ENCODE peak calls at places on chromosome 16, in eight cellular contexts. One of them, this sample, is unnamed.

GRCh38 chr16:4702466-4702808 is 9.1 kb downstream of the NUDT16L1 start:
- DNase-seq in PC-3: no peak
- DNase-seq in cardiac muscle cell: no peak
- DNase-seq in AG09309: no peak
- DNase-seq in GM06990: no peak
- DNase-seq in HFF-Myc: no peak
- DNase-seq in fibroblast of lung: no peak
- DNase-seq in tibial nerve: no peak
- DNase-seq in this sample: no peak

GRCh38 chr16:23726710-23727109 is 13.7 kb upstream of the ERN2 start:
- DNase-seq in PC-3: no peak
- DNase-seq in cardiac muscle cell: no peak
- DNase-seq in AG09309: no peak
- DNase-seq in GM06990: no peak
- DNase-seq in HFF-Myc: no peak
- DNase-seq in fibroblast of lung: no peak
- DNase-seq in tibial nerve: no peak
- DNase-seq in this sample: no peak

GRCh38 chr16:67528870-67529638 is 425 bp downstream of the RIPOR1 start:
- DNase-seq in PC-3: peak; percentile 33
- DNase-seq in cardiac muscle cell: peak; percentile 37
- DNase-seq in AG09309: no peak
- DNase-seq in GM06990: no peak
- DNase-seq in HFF-Myc: no peak
- DNase-seq in fibroblast of lung: peak; percentile 29
- DNase-seq in tibial nerve: no peak
- DNase-seq in this sample: peak; percentile 48

GRCh38 chr16:85146532-85146797 is 34.2 kb upstream of the CIBAR2 start:
- DNase-seq in PC-3: no peak
- DNase-seq in cardiac muscle cell: no peak
- DNase-seq in AG09309: no peak
- DNase-seq in GM06990: no peak
- DNase-seq in HFF-Myc: no peak
- DNase-seq in fibroblast of lung: no peak
- DNase-seq in tibial nerve: no peak
- DNase-seq in this sample: no peak

GRCh38 chr16:81616321-81617020 is 162.6 kb upstream of the PLCG2 start:
- DNase-seq in PC-3: no peak
- DNase-seq in cardiac muscle cell: peak; percentile 78
- DNase-seq in AG09309: no peak
- DNase-seq in GM06990: peak; percentile 63
- DNase-seq in HFF-Myc: no peak
- DNase-seq in fibroblast of lung: peak; percentile 59
- DNase-seq in tibial nerve: no peak
- DNase-seq in this sample: peak; percentile 58

GRCh38 chr16:53504161-53504663 is 1.2 kb upstream of the AKTIP start:
- DNase-seq in PC-3: no peak
- DNase-seq in cardiac muscle cell: peak; percentile 27
- DNase-seq in AG09309: no peak
- DNase-seq in GM06990: peak; percentile 48
- DNase-seq in HFF-Myc: no peak
- DNase-seq in fibroblast of lung: peak; percentile 50
- DNase-seq in tibial nerve: no peak
- DNase-seq in this sample: peak; percentile 35

GRCh38 chr16:10992112-10992511 is 47.7 kb downstream of the CLEC16A start:
- DNase-seq in PC-3: no peak
- DNase-seq in cardiac muscle cell: no peak
- DNase-seq in AG09309: no peak
- DNase-seq in GM06990: no peak
- DNase-seq in HFF-Myc: no peak
- DNase-seq in fibroblast of lung: peak; percentile 94
- DNase-seq in tibial nerve: no peak
- DNase-seq in this sample: no peak

GRCh38 chr16:81493755-81494433 is 49.3 kb downstream of the CMIP start:
- DNase-seq in PC-3: peak; percentile 93
- DNase-seq in cardiac muscle cell: no peak
- DNase-seq in AG09309: no peak
- DNase-seq in GM06990: no peak
- DNase-seq in HFF-Myc: peak; percentile 57
- DNase-seq in fibroblast of lung: peak; percentile 76
- DNase-seq in tibial nerve: no peak
- DNase-seq in this sample: no peak

DNA sequence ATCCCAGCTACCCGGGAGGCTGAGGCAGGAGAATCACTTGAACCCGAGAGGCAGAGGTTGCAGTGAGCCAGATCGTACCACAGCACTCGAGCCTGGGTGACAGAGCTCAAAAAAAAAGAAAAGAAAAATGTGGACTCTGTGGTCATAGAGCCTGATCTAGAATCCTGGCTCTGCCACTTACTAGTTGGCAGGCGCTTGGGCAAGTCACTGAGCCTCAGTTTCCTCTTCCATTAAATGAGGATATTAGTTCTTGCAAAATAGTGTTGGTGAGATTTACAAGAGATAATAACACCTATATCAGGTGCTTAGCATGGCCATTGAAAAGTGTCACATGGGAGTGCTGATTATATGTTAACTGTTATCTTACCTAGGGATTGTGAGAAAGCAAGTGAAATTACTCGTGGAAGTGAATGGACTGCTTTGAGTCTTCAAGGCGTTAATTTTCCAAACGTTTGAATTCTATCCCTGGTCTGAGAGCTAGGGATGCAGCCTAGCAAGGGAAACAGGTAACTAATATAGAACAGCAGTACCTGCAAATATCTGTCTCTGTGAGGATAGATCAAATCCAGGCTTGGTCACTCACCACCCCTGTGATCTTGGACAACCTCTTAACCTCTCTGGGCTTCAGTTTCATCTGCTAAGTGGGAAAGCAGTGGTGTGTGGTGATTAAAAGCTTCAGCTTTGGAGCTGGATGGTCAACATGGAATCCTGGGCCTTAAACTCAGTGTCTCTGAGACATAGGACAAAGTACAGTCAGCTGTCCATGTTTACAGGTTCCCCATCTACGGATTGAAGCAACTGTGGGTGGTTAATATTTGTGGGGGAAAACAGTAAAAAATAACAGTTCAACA is 953 bp upstream of the NSMCE1 start:
- DNase-seq in PC-3: no peak
- DNase-seq in cardiac muscle cell: no peak
- DNase-seq in AG09309: no peak
- DNase-seq in GM06990: no peak
- DNase-seq in HFF-Myc: no peak
- DNase-seq in fibroblast of lung: no peak
- DNase-seq in tibial nerve: no peak
- DNase-seq in this sample: no peak
- TF ChIP-seq CTCF in PC-3: no peak
- TF ChIP-seq CTCF in cardiac muscle cell: no peak
- TF ChIP-seq CTCF in AG09309: no peak
- TF ChIP-seq CTCF in GM06990: no peak
- TF ChIP-seq CTCF in HFF-Myc: no peak
- TF ChIP-seq CTCF in fibroblast of lung: no peak
- TF ChIP-seq CTCF in tibial nerve: no peak
- TF ChIP-seq CTCF in this sample: no peak

GRCh38 chr16:28136751-28137434 is 73.4 kb upstream of the GSG1L start:
- DNase-seq in PC-3: no peak
- DNase-seq in cardiac muscle cell: no peak
- DNase-seq in AG09309: no peak
- DNase-seq in GM06990: no peak
- DNase-seq in HFF-Myc: no peak
- DNase-seq in fibroblast of lung: no peak
- DNase-seq in tibial nerve: no peak
- DNase-seq in this sample: peak; percentile 28
- H3K4me3 ChIP-seq in PC-3: no peak overlapping the region
- H3K4me3 ChIP-seq in cardiac muscle cell: no peak overlapping the region
- H3K4me3 ChIP-seq in AG09309: no peak overlapping the region
- H3K4me3 ChIP-seq in GM06990: no peak overlapping the region
- H3K4me3 ChIP-seq in HFF-Myc: no peak overlapping the region
- H3K4me3 ChIP-seq in fibroblast of lung: no peak overlapping the region
- H3K4me3 ChIP-seq in tibial nerve: no peak overlapping the region
- H3K4me3 ChIP-seq in this sample: no peak overlapping the region

GRCh38 chr16:82643136-82643535 is 16.4 kb downstream of the CDH13 start:
- DNase-seq in PC-3: no peak
- DNase-seq in cardiac muscle cell: no peak
- DNase-seq in AG09309: no peak
- DNase-seq in GM06990: no peak
- DNase-seq in HFF-Myc: no peak
- DNase-seq in fibroblast of lung: no peak
- DNase-seq in tibial nerve: no peak
- DNase-seq in this sample: no peak
- TF ChIP-seq CTCF in PC-3: no peak
- TF ChIP-seq CTCF in cardiac muscle cell: no peak
- TF ChIP-seq CTCF in AG09309: no peak
- TF ChIP-seq CTCF in GM06990: no peak
- TF ChIP-seq CTCF in HFF-Myc: no peak
- TF ChIP-seq CTCF in fibroblast of lung: no peak
- TF ChIP-seq CTCF in tibial nerve: no peak
- TF ChIP-seq CTCF in this sample: no peak

DNA sequence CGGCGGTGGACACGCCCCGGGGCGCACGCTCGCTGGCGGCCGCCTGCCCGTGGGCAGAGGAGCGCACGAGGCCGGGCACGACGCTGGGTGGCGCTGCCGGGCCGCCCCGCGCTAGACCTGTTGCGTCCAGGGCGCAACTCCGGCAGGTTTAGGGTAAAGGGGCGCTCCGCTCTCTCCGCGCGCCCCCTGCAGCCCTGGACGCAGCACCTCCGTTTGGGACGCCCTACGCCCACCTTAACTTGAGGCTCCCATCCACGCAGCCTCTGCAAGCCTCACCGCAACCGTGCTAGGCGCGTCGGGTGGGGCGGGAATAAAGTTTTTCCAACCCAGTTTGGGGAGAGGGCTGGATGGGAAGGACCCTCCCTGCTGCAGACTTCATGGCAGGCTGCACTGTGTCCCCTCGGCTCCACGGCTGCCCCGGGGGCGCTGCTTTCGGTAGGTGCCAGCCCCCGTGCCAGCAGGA is 299 bp upstream of the SYT17 start:
- DNase-seq in PC-3: peak; percentile 79
- DNase-seq in cardiac muscle cell: peak; percentile 79
- DNase-seq in AG09309: no peak
- DNase-seq in GM06990: peak; percentile 86
- DNase-seq in HFF-Myc: no peak
- DNase-seq in fibroblast of lung: peak; percentile 72
- DNase-seq in tibial nerve: no peak
- DNase-seq in this sample: peak; percentile 80
- H3K4me3 ChIP-seq in PC-3: peak overlapping the region; percentile 79
- H3K4me3 ChIP-seq in cardiac muscle cell: peak overlapping the region; percentile 52
- H3K4me3 ChIP-seq in AG09309: peak overlapping the region; percentile 6
- H3K4me3 ChIP-seq in GM06990: peak overlapping the region; percentile 37
- H3K4me3 ChIP-seq in HFF-Myc: peak overlapping the region; percentile 25
- H3K4me3 ChIP-seq in fibroblast of lung: peak overlapping the region; percentile 49
- H3K4me3 ChIP-seq in tibial nerve: peak overlapping the region; percentile 33
- H3K4me3 ChIP-seq in this sample: peak overlapping the region; percentile 52

GRCh38 chr16:88943131-88943664 is 33.8 kb downstream of the CBFA2T3 start:
- DNase-seq in PC-3: no peak
- DNase-seq in cardiac muscle cell: no peak
- DNase-seq in AG09309: no peak
- DNase-seq in GM06990: no peak
- DNase-seq in HFF-Myc: no peak
- DNase-seq in fibroblast of lung: no peak
- DNase-seq in tibial nerve: no peak
- DNase-seq in this sample: no peak

GRCh38 chr16:88941051-88941932 is 35.7 kb downstream of the CBFA2T3 start:
- DNase-seq in PC-3: no peak
- DNase-seq in cardiac muscle cell: peak; percentile 77
- DNase-seq in AG09309: no peak
- DNase-seq in GM06990: no peak
- DNase-seq in HFF-Myc: no peak
- DNase-seq in fibroblast of lung: no peak
- DNase-seq in tibial nerve: no peak
- DNase-seq in this sample: no peak

GRCh38 chr16:88943741-88944140 is 33.3 kb downstream of the CBFA2T3 start:
- DNase-seq in PC-3: no peak
- DNase-seq in cardiac muscle cell: no peak
- DNase-seq in AG09309: no peak
- DNase-seq in GM06990: no peak
- DNase-seq in HFF-Myc: no peak
- DNase-seq in fibroblast of lung: no peak
- DNase-seq in tibial nerve: no peak
- DNase-seq in this sample: no peak

GRCh38 chr16:88940196-88941050 is 36.6 kb downstream of the CBFA2T3 start:
- DNase-seq in PC-3: no peak
- DNase-seq in cardiac muscle cell: peak; percentile 15
- DNase-seq in AG09309: no peak
- DNase-seq in GM06990: no peak
- DNase-seq in HFF-Myc: no peak
- DNase-seq in fibroblast of lung: no peak
- DNase-seq in tibial nerve: no peak
- DNase-seq in this sample: no peak

DNA sequence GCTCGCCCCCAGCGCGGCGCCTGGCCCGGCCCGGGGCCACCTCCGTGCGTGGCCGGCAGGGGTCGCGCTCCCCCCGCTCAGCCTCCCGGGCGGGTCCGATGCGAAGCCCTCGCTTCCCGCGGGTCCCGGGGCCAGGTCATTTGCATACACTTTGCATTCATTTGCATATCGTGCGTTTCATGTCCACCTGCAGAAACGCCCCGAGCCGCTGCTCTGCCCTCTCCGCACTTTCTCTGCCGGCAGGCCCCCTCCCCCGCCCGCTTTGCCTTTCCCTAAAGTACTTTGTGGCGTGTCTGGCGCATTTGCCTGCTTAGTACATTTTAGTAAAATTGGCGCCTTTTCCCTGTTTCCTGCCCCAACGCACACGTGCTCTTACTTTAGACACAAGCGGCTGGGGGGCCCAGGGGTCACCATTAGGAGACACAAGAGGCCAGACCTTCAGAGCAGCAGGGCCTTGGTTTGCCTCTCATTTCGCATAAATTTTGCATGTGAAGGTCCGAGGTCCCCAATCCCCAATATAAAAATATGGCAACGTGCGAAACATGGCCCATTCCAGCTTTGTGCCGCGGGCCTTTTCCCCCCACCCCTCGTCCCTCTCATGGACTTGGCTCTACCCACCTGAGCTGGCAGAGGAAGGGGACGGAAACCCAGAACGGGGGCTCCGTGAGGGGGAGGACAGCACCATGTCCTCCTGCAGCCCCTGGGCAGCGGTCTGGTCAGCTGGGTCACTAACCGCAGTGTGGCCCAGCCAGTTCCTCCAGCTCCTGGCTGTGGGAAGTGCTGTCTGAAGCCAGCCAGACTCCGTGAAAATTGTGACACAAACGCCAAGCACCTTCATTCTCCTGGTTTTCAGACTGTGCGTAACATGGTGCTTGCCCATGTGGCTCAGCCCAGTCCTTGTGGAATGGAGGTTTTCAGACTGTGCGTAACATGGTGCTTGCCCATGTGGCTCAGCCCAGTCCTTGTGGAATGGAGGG is 34.8 kb downstream of the CBFA2T3 start:
- DNase-seq in PC-3: no peak
- DNase-seq in cardiac muscle cell: peak; percentile 75
- DNase-seq in AG09309: no peak
- DNase-seq in GM06990: peak; percentile 72
- DNase-seq in HFF-Myc: no peak
- DNase-seq in fibroblast of lung: peak; percentile 1
- DNase-seq in tibial nerve: no peak
- DNase-seq in this sample: peak; percentile 71
- TF ChIP-seq CTCF in PC-3: peak; percentile 48
- TF ChIP-seq CTCF in cardiac muscle cell: peak; percentile 50
- TF ChIP-seq CTCF in AG09309: peak; percentile 35
- TF ChIP-seq CTCF in GM06990: peak; percentile 49
- TF ChIP-seq CTCF in HFF-Myc: peak; percentile 51
- TF ChIP-seq CTCF in fibroblast of lung: peak; percentile 39
- TF ChIP-seq CTCF in tibial nerve: peak; percentile 74
- TF ChIP-seq CTCF in this sample: peak; percentile 54

GRCh38 chr16:647173-647902 is 1.8 kb upstream of the WDR90 start:
- DNase-seq in PC-3: no peak
- DNase-seq in cardiac muscle cell: no peak
- DNase-seq in AG09309: no peak
- DNase-seq in GM06990: no peak
- DNase-seq in HFF-Myc: no peak
- DNase-seq in fibroblast of lung: no peak
- DNase-seq in tibial nerve: no peak
- DNase-seq in this sample: no peak
- H3K4me3 ChIP-seq in PC-3: no peak overlapping the region
- H3K4me3 ChIP-seq in cardiac muscle cell: no peak overlapping the region
- H3K4me3 ChIP-seq in AG09309: no peak overlapping the region
- H3K4me3 ChIP-seq in GM06990: peak overlapping the region; percentile 75
- H3K4me3 ChIP-seq in HFF-Myc: peak overlapping the region; percentile 60
- H3K4me3 ChIP-seq in fibroblast of lung: no peak overlapping the region
- H3K4me3 ChIP-seq in tibial nerve: no peak overlapping the region
- H3K4me3 ChIP-seq in this sample: no peak overlapping the region